ENCODE peak calls at places on chromosomes 1 and 21, in nine cellular contexts. P is A549, W is AG10803, V is vagina, C is endothelial cell, H is NB4, T is omental fat pad, F is fibroblast of lung, N is astrocyte. M is an unnamed sample.

GRCh38 chr1:226481133-226481532 is 67.4 kb upstream of the STUM start:
- DNase-seq in F (no peak), T (no peak), W (no peak), H (no peak), N (no peak), V (no peak), P (no peak), C (no peak), M (no peak)

GRCh38 chr1:244322181-244322580 is 129.5 kb downstream of the ADSS2 start:
- DNase-seq in H (peak; percentile 72), T (no peak), W (no peak), F (no peak), N (no peak), V (no peak), P (no peak), C (no peak), M (no peak)

GRCh38 chr1:6412896-6413295 is 6.8 kb downstream of the HES2 start:
- DNase-seq in C (no peak), T (no peak), H (no peak), P (no peak), W (no peak), F (peak; percentile 62), N (peak; percentile 49), V (no peak), M (peak; percentile 21)

GRCh38 chr1:38152351-38153082 is 105.9 kb upstream of the POU3F1 start:
- DNase-seq in H (peak; percentile 31), V (no peak), C (no peak), F (no peak), T (no peak), P (no peak), N (no peak), W (no peak), M (no peak)

GRCh38 chr1:16012590-16013219 is 5.1 kb downstream of the HSPB7 start:
- DNase-seq in V (no peak), H (peak; percentile 86), N (peak; percentile 59), F (peak; percentile 75), W (peak; percentile 87), P (peak; percentile 21), T (peak; percentile 42), C (no peak), M (peak; percentile 70)

GRCh38 chr21:38664315-38664714 is 141.4 kb upstream of the ETS2 start:
- DNase-seq in N (no peak), W (no peak), C (no peak), V (no peak), T (no peak), H (no peak), P (no peak), F (no peak), M (no peak)

GRCh38 chr1:181044449-181044966 is 10.7 kb downstream of the MR1 start:
- DNase-seq in W (no peak), P (peak; percentile 59), H (peak; percentile 81), N (no peak), C (no peak), V (no peak), F (no peak), T (no peak), M (peak; percentile 15)

GRCh38 chr1:1287288-1288110 is 7.3 kb downstream of the SCNN1D start:
- DNase-seq in F (no peak), P (no peak), T (no peak), C (no peak), W (no peak), V (no peak), H (no peak), N (no peak), M (no peak)

GRCh38 chr1:183470147-183470960 is 1.9 kb upstream of the SMG7 start:
- DNase-seq in C (peak; percentile 78), P (peak; percentile 59), H (peak; percentile 89), V (no peak), T (peak; percentile 72), N (peak; percentile 32), W (peak; percentile 62), F (peak; percentile 59), M (peak; percentile 73)

GRCh38 chr1:67970088-67970487 is 80.3 kb downstream of the DIRAS3 start:
- DNase-seq in P (no peak), C (no peak), N (peak; percentile 95), W (peak; percentile 78), T (no peak), H (no peak), F (peak; percentile 96), V (no peak), M (peak; percentile 62)

DNA sequence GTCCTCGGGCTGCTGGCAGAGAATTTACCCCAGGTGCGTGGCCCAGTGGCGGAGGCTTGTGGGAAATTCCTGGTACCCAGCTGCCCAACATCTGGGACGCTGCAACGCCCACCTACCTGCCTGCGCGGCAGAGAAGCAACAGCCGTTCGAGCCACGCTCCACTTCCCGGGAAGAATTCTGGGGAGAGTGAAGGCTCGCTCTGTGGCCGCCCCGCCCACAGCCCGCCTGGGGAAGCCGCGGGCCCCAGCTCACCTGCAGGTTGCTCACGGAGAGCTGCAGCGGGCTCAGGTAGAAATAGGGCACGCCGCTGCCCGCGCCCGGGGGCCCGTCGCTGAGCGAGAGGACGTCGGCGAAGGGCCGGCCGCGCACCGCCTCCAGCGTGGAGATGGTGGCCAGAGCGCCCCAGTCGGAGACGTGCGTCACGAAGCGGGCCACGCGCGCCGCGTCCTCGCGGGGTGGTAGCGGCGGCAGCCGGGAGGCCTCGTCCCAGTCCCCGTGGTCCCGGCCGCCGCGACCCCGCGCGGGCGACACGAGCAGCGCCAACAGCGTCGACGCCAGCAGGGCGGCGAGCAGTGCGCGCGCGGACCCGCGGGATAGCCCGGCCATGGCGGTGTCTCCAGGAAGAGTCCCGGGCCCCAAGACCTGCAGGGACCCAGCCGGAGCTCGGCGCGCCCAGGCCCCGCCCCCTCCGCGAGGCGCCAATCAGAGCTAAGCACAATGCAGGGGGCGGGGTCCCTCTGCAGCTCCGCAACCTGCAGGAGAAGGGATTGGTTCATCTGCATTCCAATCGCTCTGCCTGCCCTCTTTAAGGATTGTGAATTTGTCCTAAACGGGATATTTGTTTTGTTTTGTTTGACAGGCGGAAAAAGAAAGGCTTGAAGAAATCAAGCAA is at the start of gene CREG1:
- DNase-seq in F (peak; percentile 89), C (peak; percentile 94), P (peak; percentile 96), W (peak; percentile 88), H (peak; percentile 95), N (peak; percentile 80), V (no peak), T (peak; percentile 73), M (peak; percentile 94)
- TF ChIP-seq CTCF in F (no peak), C (no peak), P (no peak), W (no peak), H (no peak), N (no peak), V (no peak), T (no peak), M (no peak)

DNA sequence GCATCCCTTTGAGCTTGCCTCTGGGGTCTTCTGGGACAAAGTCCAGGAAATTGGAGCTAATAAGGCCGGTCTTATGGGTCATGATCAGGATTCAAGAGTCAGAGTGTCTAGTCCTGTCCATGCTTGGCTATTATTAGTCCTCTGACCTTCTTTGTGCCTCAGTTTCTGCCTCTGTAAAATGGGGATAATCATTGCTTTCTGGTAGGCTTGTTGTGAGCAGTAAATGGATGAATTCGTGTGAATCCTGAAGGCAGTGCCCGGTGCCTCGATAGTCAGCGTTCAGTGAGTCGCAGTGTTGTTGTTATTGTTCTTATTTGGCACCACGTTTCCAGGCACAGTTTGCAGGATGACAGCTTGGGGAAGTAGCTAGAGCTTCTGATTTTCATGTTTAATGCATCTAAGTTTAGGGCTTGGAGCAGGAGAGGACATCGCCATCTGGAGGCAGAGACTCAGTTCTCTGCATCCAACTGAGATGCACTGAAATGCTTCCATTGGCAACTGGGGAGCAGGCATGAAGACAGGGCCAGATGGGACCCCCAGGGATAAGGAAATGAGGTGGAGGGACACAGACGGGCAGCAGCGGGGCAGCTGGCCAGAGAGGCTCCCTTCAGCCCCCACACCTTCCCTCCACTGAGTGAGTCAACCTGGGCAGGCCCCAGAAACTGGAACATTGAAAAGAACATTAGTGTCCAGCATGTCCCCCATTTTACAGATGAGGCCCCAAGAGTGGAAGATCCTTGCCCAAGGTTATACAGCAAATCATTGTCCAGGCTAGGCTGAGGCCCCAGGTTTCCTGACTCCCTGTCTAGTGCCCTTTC is 160.3 kb downstream of the PTPRU start:
- DNase-seq in W (peak; percentile 18), N (no peak), V (peak; percentile 79), F (peak; percentile 16), P (no peak), T (no peak), C (no peak), H (no peak), M (no peak)
- TF ChIP-seq CTCF in W (peak; percentile 49), N (peak; percentile 26), V (no peak), F (peak; percentile 21), P (no peak), T (no peak), C (no peak), H (peak; percentile 19), M (peak; percentile 49)

GRCh38 chr1:44002165-44002564 is 10.8 kb downstream of the CCDC24 start:
- DNase-seq in H (no peak), C (no peak), F (no peak), N (no peak), P (no peak), T (no peak), V (no peak), W (no peak), M (no peak)

GRCh38 chr1:44000266-44000665 is 8.9 kb downstream of the CCDC24 start:
- DNase-seq in V (no peak), H (no peak), P (no peak), W (no peak), F (no peak), C (no peak), N (no peak), T (no peak), M (no peak)

GRCh38 chr1:43999455-43999854 is 8.1 kb downstream of the CCDC24 start:
- DNase-seq in N (no peak), V (no peak), T (no peak), H (no peak), F (no peak), W (no peak), C (no peak), P (no peak), M (no peak)

GRCh38 chr1:43997979-43998378 is 6.6 kb downstream of the CCDC24 start:
- DNase-seq in N (no peak), T (no peak), F (no peak), P (no peak), C (no peak), V (no peak), H (no peak), W (no peak), M (no peak)

GRCh38 chr1:44002606-44003157 is 11.3 kb downstream of the CCDC24 start:
- DNase-seq in F (no peak), P (no peak), W (no peak), T (no peak), N (no peak), V (no peak), H (no peak), C (no peak), M (no peak)
- TF ChIP-seq CTCF in F (peak; percentile 7), P (no peak), W (peak; percentile 19), T (no peak), N (no peak), V (no peak), H (no peak), C (peak; percentile 57), M (peak; percentile 24)

GRCh38 chr1:74767490-74767889 is 34.5 kb downstream of the TYW3 start:
- DNase-seq in P (peak; percentile 2), N (no peak), H (peak; percentile 39), V (no peak), T (no peak), W (peak; percentile 12), C (peak; percentile 20), F (no peak), M (peak; percentile 25)
- TF ChIP-seq CTCF in P (no peak), N (peak; percentile 26), H (peak; percentile 56), V (no peak), T (no peak), W (peak; percentile 38), C (peak; percentile 49), F (peak; percentile 2), M (peak; percentile 35)

M was measured in fibroblast of pulmonary artery.